ENCODE peak calls at places on chromosome 4, in nine cellular contexts. One of them, this sample, is unnamed.

GRCh38 chr4:56311299-56311975 is 75.9 kb downstream of the AASDH start:
- DNase-seq in endodermal cell: no peak
- DNase-seq in psoas muscle: no peak
- DNase-seq in right lobe of liver: no peak
- DNase-seq in body of pancreas: no peak
- DNase-seq in GM23338: no peak
- DNase-seq in transverse colon: no peak
- DNase-seq in neural progenitor cell: no peak
- DNase-seq in uterus: no peak
- DNase-seq in this sample: no peak

GRCh38 chr4:2365054-2365912 is 53.2 kb downstream of the ZFYVE28 start:
- DNase-seq in endodermal cell: peak; percentile 44
- DNase-seq in psoas muscle: no peak
- DNase-seq in right lobe of liver: peak; percentile 44
- DNase-seq in body of pancreas: no peak
- DNase-seq in GM23338: peak; percentile 35
- DNase-seq in transverse colon: no peak
- DNase-seq in neural progenitor cell: no peak
- DNase-seq in uterus: no peak
- DNase-seq in this sample: peak; percentile 57

GRCh38 chr4:1047106-1047975 is 35.9 kb downstream of the FGFRL1 start:
- DNase-seq in endodermal cell: peak; percentile 61
- DNase-seq in psoas muscle: peak; percentile 25
- DNase-seq in right lobe of liver: peak; percentile 71
- DNase-seq in body of pancreas: peak; percentile 45
- DNase-seq in GM23338: peak; percentile 23
- DNase-seq in transverse colon: peak; percentile 38
- DNase-seq in neural progenitor cell: peak; percentile 1
- DNase-seq in uterus: peak; percentile 37
- DNase-seq in this sample: peak; percentile 62

GRCh38 chr4:52850406-52851119 is 11.6 kb upstream of the RASL11B start:
- DNase-seq in endodermal cell: no peak
- DNase-seq in psoas muscle: no peak
- DNase-seq in right lobe of liver: no peak
- DNase-seq in body of pancreas: no peak
- DNase-seq in GM23338: no peak
- DNase-seq in transverse colon: no peak
- DNase-seq in neural progenitor cell: no peak
- DNase-seq in uterus: no peak
- DNase-seq in this sample: no peak

GRCh38 chr4:154982187-154983047 is 201.3 kb downstream of the RBM46 start:
- DNase-seq in endodermal cell: peak; percentile 91
- DNase-seq in psoas muscle: peak; percentile 13
- DNase-seq in right lobe of liver: peak; percentile 73
- DNase-seq in body of pancreas: peak; percentile 72
- DNase-seq in GM23338: peak; percentile 87
- DNase-seq in transverse colon: peak; percentile 56
- DNase-seq in neural progenitor cell: peak; percentile 81
- DNase-seq in uterus: peak; percentile 20
- DNase-seq in this sample: peak; percentile 68

GRCh38 chr4:83851261-83852084 is 315.6 kb downstream of the GPAT3 start:
- DNase-seq in endodermal cell: peak; percentile 83
- DNase-seq in psoas muscle: no peak
- DNase-seq in right lobe of liver: no peak
- DNase-seq in body of pancreas: no peak
- DNase-seq in GM23338: peak; percentile 87
- DNase-seq in transverse colon: no peak
- DNase-seq in neural progenitor cell: no peak
- DNase-seq in uterus: no peak
- DNase-seq in this sample: no peak

GRCh38 chr4:42401171-42401570 is 3.9 kb downstream of the SHISA3 start:
- DNase-seq in endodermal cell: peak; percentile 69
- DNase-seq in psoas muscle: no peak
- DNase-seq in right lobe of liver: no peak
- DNase-seq in body of pancreas: peak; percentile 22
- DNase-seq in GM23338: peak; percentile 45
- DNase-seq in transverse colon: no peak
- DNase-seq in neural progenitor cell: peak; percentile 28
- DNase-seq in uterus: no peak
- DNase-seq in this sample: no peak

GRCh38 chr4:87975466-87975865 is at the start of gene SPP1:
- DNase-seq in endodermal cell: peak; percentile 90
- DNase-seq in psoas muscle: no peak
- DNase-seq in right lobe of liver: no peak
- DNase-seq in body of pancreas: no peak
- DNase-seq in GM23338: peak; percentile 87
- DNase-seq in transverse colon: no peak
- DNase-seq in neural progenitor cell: peak; percentile 74
- DNase-seq in uterus: no peak
- DNase-seq in this sample: no peak

GRCh38 chr4:8028368-8028767 is 88.7 kb upstream of the AFAP1 start:
- DNase-seq in endodermal cell: no peak
- DNase-seq in psoas muscle: no peak
- DNase-seq in right lobe of liver: no peak
- DNase-seq in body of pancreas: no peak
- DNase-seq in GM23338: no peak
- DNase-seq in transverse colon: no peak
- DNase-seq in neural progenitor cell: no peak
- DNase-seq in uterus: no peak
- DNase-seq in this sample: no peak

GRCh38 chr4:2515835-2516550 is 20.5 kb upstream of the FAM193A start:
- DNase-seq in endodermal cell: no peak
- DNase-seq in psoas muscle: peak; percentile 25
- DNase-seq in right lobe of liver: peak; percentile 66
- DNase-seq in body of pancreas: no peak
- DNase-seq in GM23338: no peak
- DNase-seq in transverse colon: no peak
- DNase-seq in neural progenitor cell: no peak
- DNase-seq in uterus: peak; percentile 52
- DNase-seq in this sample: no peak

GRCh38 chr4:56979674-56980073 is 978 bp downstream of the POLR2B start:
- DNase-seq in endodermal cell: peak; percentile 68
- DNase-seq in psoas muscle: no peak
- DNase-seq in right lobe of liver: no peak
- DNase-seq in body of pancreas: peak; percentile 24
- DNase-seq in GM23338: peak; percentile 46
- DNase-seq in transverse colon: peak; percentile 31
- DNase-seq in neural progenitor cell: peak; percentile 37
- DNase-seq in uterus: no peak
- DNase-seq in this sample: no peak

GRCh38 chr4:172830295-172830764 is 338.3 kb upstream of the GALNT7 start:
- DNase-seq in endodermal cell: no peak
- DNase-seq in psoas muscle: no peak
- DNase-seq in right lobe of liver: no peak
- DNase-seq in body of pancreas: no peak
- DNase-seq in GM23338: peak; percentile 63
- DNase-seq in transverse colon: no peak
- DNase-seq in neural progenitor cell: peak; percentile 40
- DNase-seq in uterus: no peak
- DNase-seq in this sample: no peak

GRCh38 chr4:184415071-184415470 is 59.3 kb downstream of the IRF2 start:
- DNase-seq in endodermal cell: no peak
- DNase-seq in psoas muscle: no peak
- DNase-seq in right lobe of liver: no peak
- DNase-seq in body of pancreas: no peak
- DNase-seq in GM23338: no peak
- DNase-seq in transverse colon: no peak
- DNase-seq in neural progenitor cell: no peak
- DNase-seq in uterus: no peak
- DNase-seq in this sample: no peak

GRCh38 chr4:1099684-1100335 is 13.6 kb downstream of the RNF212 start:
- DNase-seq in endodermal cell: no peak
- DNase-seq in psoas muscle: no peak
- DNase-seq in right lobe of liver: no peak
- DNase-seq in body of pancreas: peak; percentile 60
- DNase-seq in GM23338: no peak
- DNase-seq in transverse colon: no peak
- DNase-seq in neural progenitor cell: no peak
- DNase-seq in uterus: no peak
- DNase-seq in this sample: peak; percentile 42

GRCh38 chr4:109214622-109215350 is 87.7 kb downstream of the COL25A1 start:
- DNase-seq in endodermal cell: no peak
- DNase-seq in psoas muscle: no peak
- DNase-seq in right lobe of liver: no peak
- DNase-seq in body of pancreas: no peak
- DNase-seq in GM23338: no peak
- DNase-seq in transverse colon: no peak
- DNase-seq in neural progenitor cell: no peak
- DNase-seq in uterus: no peak
- DNase-seq in this sample: no peak

GRCh38 chr4:128583753-128584712 is 225.5 kb upstream of the JADE1 start:
- DNase-seq in endodermal cell: no peak
- DNase-seq in psoas muscle: peak; percentile 69
- DNase-seq in right lobe of liver: peak; percentile 59
- DNase-seq in body of pancreas: peak; percentile 94
- DNase-seq in GM23338: no peak
- DNase-seq in transverse colon: no peak
- DNase-seq in neural progenitor cell: no peak
- DNase-seq in uterus: no peak
- DNase-seq in this sample: no peak

GRCh38 chr4:76434901-76435688 is at the start of gene SHROOM3:
- DNase-seq in endodermal cell: peak; percentile 64
- DNase-seq in psoas muscle: no peak
- DNase-seq in right lobe of liver: no peak
- DNase-seq in body of pancreas: no peak
- DNase-seq in GM23338: peak; percentile 72
- DNase-seq in transverse colon: no peak
- DNase-seq in neural progenitor cell: peak; percentile 61
- DNase-seq in uterus: no peak
- DNase-seq in this sample: no peak

GRCh38 chr4:3384391-3384770 is 57.4 kb upstream of the HGFAC start:
- DNase-seq in endodermal cell: no peak
- DNase-seq in psoas muscle: no peak
- DNase-seq in right lobe of liver: peak; percentile 83
- DNase-seq in body of pancreas: peak; percentile 48
- DNase-seq in GM23338: no peak
- DNase-seq in transverse colon: no peak
- DNase-seq in neural progenitor cell: no peak
- DNase-seq in uterus: no peak
- DNase-seq in this sample: no peak

GRCh38 chr4:63693321-63693720 is 715.9 kb downstream of the TECRL start:
- DNase-seq in endodermal cell: no peak
- DNase-seq in psoas muscle: no peak
- DNase-seq in right lobe of liver: no peak
- DNase-seq in body of pancreas: no peak
- DNase-seq in GM23338: no peak
- DNase-seq in transverse colon: no peak
- DNase-seq in neural progenitor cell: no peak
- DNase-seq in uterus: no peak
- DNase-seq in this sample: no peak

GRCh38 chr4:84855774-84856173 is 110.7 kb downstream of the WDFY3 start:
- DNase-seq in endodermal cell: no peak
- DNase-seq in psoas muscle: no peak
- DNase-seq in right lobe of liver: no peak
- DNase-seq in body of pancreas: peak; percentile 13
- DNase-seq in GM23338: no peak
- DNase-seq in transverse colon: no peak
- DNase-seq in neural progenitor cell: peak; percentile 18
- DNase-seq in uterus: no peak
- DNase-seq in this sample: no peak

DNA sequence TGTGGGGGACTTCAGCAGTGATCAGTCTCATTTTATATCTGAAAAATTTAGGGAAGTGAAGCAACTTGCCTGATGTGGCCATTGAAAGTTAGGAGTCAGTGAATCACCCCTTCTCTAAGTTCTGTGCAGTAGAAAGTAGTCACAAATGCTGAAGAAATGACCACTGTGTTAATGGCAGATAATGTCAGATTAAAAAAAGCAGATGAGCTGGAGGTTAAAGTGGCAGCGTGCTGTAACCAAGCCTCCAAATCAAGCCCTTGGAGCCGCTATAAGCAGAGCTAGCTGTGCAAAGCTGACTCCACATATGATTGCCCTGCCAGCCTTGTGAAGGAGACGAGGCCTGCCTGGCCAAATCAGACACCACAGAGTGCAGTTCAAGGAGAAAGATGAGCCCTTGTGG is 39.2 kb upstream of the PDE5A start:
- DNase-seq in endodermal cell: no peak
- DNase-seq in psoas muscle: no peak
- DNase-seq in right lobe of liver: no peak
- DNase-seq in body of pancreas: no peak
- DNase-seq in GM23338: peak; percentile 4
- DNase-seq in transverse colon: no peak
- DNase-seq in neural progenitor cell: no peak
- DNase-seq in uterus: no peak
- DNase-seq in this sample: no peak
- H3K27ac ChIP-seq in endodermal cell: no peak overlapping the region
- H3K27ac ChIP-seq in psoas muscle: no peak overlapping the region
- H3K27ac ChIP-seq in right lobe of liver: no peak overlapping the region
- H3K27ac ChIP-seq in body of pancreas: no peak overlapping the region
- H3K27ac ChIP-seq in GM23338: no peak overlapping the region
- H3K27ac ChIP-seq in transverse colon: peak overlapping the region; percentile 60
- H3K27ac ChIP-seq in neural progenitor cell: no peak overlapping the region
- H3K27ac ChIP-seq in uterus: no peak overlapping the region
- H3K27ac ChIP-seq in this sample: no peak overlapping the region

GRCh38 chr4:11748169-11748872 is 319.6 kb upstream of the HS3ST1 start:
- DNase-seq in endodermal cell: no peak
- DNase-seq in psoas muscle: no peak
- DNase-seq in right lobe of liver: no peak
- DNase-seq in body of pancreas: no peak
- DNase-seq in GM23338: no peak
- DNase-seq in transverse colon: no peak
- DNase-seq in neural progenitor cell: no peak
- DNase-seq in uterus: no peak
- DNase-seq in this sample: no peak
- H3K27ac ChIP-seq in endodermal cell: peak overlapping the region; percentile 49
- H3K27ac ChIP-seq in psoas muscle: no peak overlapping the region
- H3K27ac ChIP-seq in right lobe of liver: no peak overlapping the region
- H3K27ac ChIP-seq in body of pancreas: no peak overlapping the region
- H3K27ac ChIP-seq in GM23338: no peak overlapping the region
- H3K27ac ChIP-seq in transverse colon: no peak overlapping the region
- H3K27ac ChIP-seq in neural progenitor cell: no peak overlapping the region
- H3K27ac ChIP-seq in uterus: peak overlapping the region; percentile 32
- H3K27ac ChIP-seq in this sample: no peak overlapping the region

DNA sequence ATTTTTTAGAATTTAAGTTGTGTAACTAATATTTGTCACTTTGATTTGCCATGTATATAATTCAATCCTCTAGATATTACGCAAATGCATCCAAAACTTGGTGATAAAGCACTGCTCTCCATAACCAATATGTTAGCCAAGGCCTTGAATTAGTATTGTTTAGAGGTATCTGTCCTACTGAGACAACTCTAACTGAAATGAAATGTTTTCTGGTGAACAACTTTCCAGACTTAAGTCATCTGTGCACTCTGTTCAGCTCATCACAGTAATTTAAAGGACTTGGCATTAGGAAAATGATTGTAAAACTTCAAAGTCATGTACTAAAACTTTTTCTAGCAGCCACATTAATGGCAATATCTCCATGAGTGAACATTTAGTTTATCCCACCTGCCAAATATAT is 73.1 kb downstream of the HPGD start:
- DNase-seq in endodermal cell: no peak
- DNase-seq in psoas muscle: no peak
- DNase-seq in right lobe of liver: no peak
- DNase-seq in body of pancreas: no peak
- DNase-seq in GM23338: no peak
- DNase-seq in transverse colon: no peak
- DNase-seq in neural progenitor cell: no peak
- DNase-seq in uterus: no peak
- DNase-seq in this sample: no peak
- H3K27ac ChIP-seq in endodermal cell: no peak overlapping the region
- H3K27ac ChIP-seq in psoas muscle: no peak overlapping the region
- H3K27ac ChIP-seq in right lobe of liver: no peak overlapping the region
- H3K27ac ChIP-seq in body of pancreas: no peak overlapping the region
- H3K27ac ChIP-seq in GM23338: no peak overlapping the region
- H3K27ac ChIP-seq in transverse colon: peak overlapping the region; percentile 73
- H3K27ac ChIP-seq in neural progenitor cell: no peak overlapping the region
- H3K27ac ChIP-seq in uterus: peak overlapping the region; percentile 76
- H3K27ac ChIP-seq in this sample: no peak overlapping the region

GRCh38 chr4:15717647-15718416 is 15.0 kb downstream of the BST1 start:
- DNase-seq in endodermal cell: no peak
- DNase-seq in psoas muscle: no peak
- DNase-seq in right lobe of liver: no peak
- DNase-seq in body of pancreas: no peak
- DNase-seq in GM23338: no peak
- DNase-seq in transverse colon: no peak
- DNase-seq in neural progenitor cell: no peak
- DNase-seq in uterus: no peak
- DNase-seq in this sample: no peak
- H3K27ac ChIP-seq in endodermal cell: no peak overlapping the region
- H3K27ac ChIP-seq in psoas muscle: no peak overlapping the region
- H3K27ac ChIP-seq in right lobe of liver: no peak overlapping the region
- H3K27ac ChIP-seq in body of pancreas: no peak overlapping the region
- H3K27ac ChIP-seq in GM23338: no peak overlapping the region
- H3K27ac ChIP-seq in transverse colon: peak overlapping the region; percentile 40
- H3K27ac ChIP-seq in neural progenitor cell: no peak overlapping the region
- H3K27ac ChIP-seq in uterus: no peak overlapping the region
- H3K27ac ChIP-seq in this sample: no peak overlapping the region

This sample was measured in upper lobe of right lung.